ENCODE peak calls at places on chromosomes 12 and 14, in six cellular contexts. One of them, this sample, is unnamed.

GRCh38 chr12:84913151-84913550 is 552 bp upstream of the SLC6A15 start:
- DNase-seq in astrocyte of the cerebellum: no peak
- DNase-seq in heart left ventricle: no peak
- DNase-seq in psoas muscle: no peak
- DNase-seq in brain microvascular endothelial cell: no peak
- DNase-seq in HFF-Myc: no peak
- DNase-seq in this sample: no peak

GRCh38 chr14:31893156-31893813 is 183.8 kb upstream of the ARHGAP5 start:
- DNase-seq in astrocyte of the cerebellum: no peak
- DNase-seq in brain microvascular endothelial cell: no peak
- DNase-seq in heart left ventricle: peak
- DNase-seq in HFF-Myc: no peak
- DNase-seq in psoas muscle: no peak
- DNase-seq in this sample: peak

GRCh38 chr12:132771126-132771838 is 9.7 kb upstream of the ANKLE2 start:
- DNase-seq in psoas muscle: no peak
- DNase-seq in brain microvascular endothelial cell: no peak
- DNase-seq in HFF-Myc: peak
- DNase-seq in heart left ventricle: no peak
- DNase-seq in astrocyte of the cerebellum: no peak
- DNase-seq in this sample: no peak

GRCh38 chr12:106074706-106075392 is 63.9 kb downstream of the NUAK1 start:
- DNase-seq in brain microvascular endothelial cell: peak
- DNase-seq in psoas muscle: no peak
- DNase-seq in HFF-Myc: no peak
- DNase-seq in heart left ventricle: no peak
- DNase-seq in astrocyte of the cerebellum: peak
- DNase-seq in this sample: peak

GRCh38 chr12:119988440-119988787 is 622 bp upstream of the BICDL1 start:
- DNase-seq in brain microvascular endothelial cell: peak
- DNase-seq in heart left ventricle: no peak
- DNase-seq in psoas muscle: no peak
- DNase-seq in HFF-Myc: peak
- DNase-seq in astrocyte of the cerebellum: no peak
- DNase-seq in this sample: no peak

GRCh38 chr12:63362801-63363200 is 211.8 kb upstream of the AVPR1A start:
- DNase-seq in brain microvascular endothelial cell: peak
- DNase-seq in heart left ventricle: no peak
- DNase-seq in astrocyte of the cerebellum: no peak
- DNase-seq in HFF-Myc: peak
- DNase-seq in psoas muscle: no peak
- DNase-seq in this sample: peak

GRCh38 chr12:110670161-110670701 is 18.7 kb downstream of the HVCN1 start:
- DNase-seq in heart left ventricle: no peak
- DNase-seq in brain microvascular endothelial cell: no peak
- DNase-seq in astrocyte of the cerebellum: no peak
- DNase-seq in HFF-Myc: no peak
- DNase-seq in psoas muscle: no peak
- DNase-seq in this sample: no peak

GRCh38 chr14:21978999-21979314 is 305.3 kb upstream of the OR4E1 start:
- DNase-seq in brain microvascular endothelial cell: no peak
- DNase-seq in heart left ventricle: no peak
- DNase-seq in astrocyte of the cerebellum: no peak
- DNase-seq in HFF-Myc: no peak
- DNase-seq in psoas muscle: no peak
- DNase-seq in this sample: no peak

GRCh38 chr14:73713206-73713803 is 879 bp downstream of the PNMA1 start:
- DNase-seq in heart left ventricle: no peak
- DNase-seq in brain microvascular endothelial cell: no peak
- DNase-seq in astrocyte of the cerebellum: no peak
- DNase-seq in HFF-Myc: no peak
- DNase-seq in psoas muscle: no peak
- DNase-seq in this sample: no peak

GRCh38 chr14:91545204-91545603 is 35.1 kb upstream of the PPP4R3A start:
- DNase-seq in astrocyte of the cerebellum: no peak
- DNase-seq in brain microvascular endothelial cell: no peak
- DNase-seq in HFF-Myc: no peak
- DNase-seq in psoas muscle: no peak
- DNase-seq in heart left ventricle: no peak
- DNase-seq in this sample: no peak
- H3K4me3 ChIP-seq in astrocyte of the cerebellum: no peak
- H3K4me3 ChIP-seq in brain microvascular endothelial cell: no peak
- H3K4me3 ChIP-seq in HFF-Myc: no peak
- H3K4me3 ChIP-seq in psoas muscle: no peak
- H3K4me3 ChIP-seq in heart left ventricle: no peak
- H3K4me3 ChIP-seq in this sample: no peak

DNA sequence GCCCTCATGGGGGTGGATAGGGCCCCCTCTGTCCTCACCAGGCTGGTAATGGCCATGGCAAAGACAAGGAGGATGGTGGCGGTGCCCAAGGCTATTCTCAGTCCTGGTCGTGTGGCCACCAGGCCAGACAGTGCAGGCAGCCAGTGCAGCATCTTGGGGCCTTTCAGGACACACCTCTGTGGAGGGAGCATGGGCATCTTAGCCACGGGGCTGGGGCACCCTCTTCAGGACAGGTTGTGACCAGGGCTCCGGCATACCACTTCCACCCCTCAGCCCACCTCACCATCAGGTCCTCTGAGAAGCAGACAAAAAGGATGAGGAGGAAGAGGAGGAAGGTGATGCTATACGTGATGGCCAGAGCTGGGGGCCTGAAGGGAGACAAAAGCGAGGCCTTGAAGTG is 10.8 kb downstream of the ADCY4 start:
- DNase-seq in HFF-Myc: no peak
- DNase-seq in astrocyte of the cerebellum: no peak
- DNase-seq in psoas muscle: no peak
- DNase-seq in brain microvascular endothelial cell: no peak
- DNase-seq in heart left ventricle: no peak
- DNase-seq in this sample: no peak
- TF ChIP-seq CTCF in HFF-Myc: no peak
- TF ChIP-seq CTCF in astrocyte of the cerebellum: no peak
- TF ChIP-seq CTCF in psoas muscle: no peak
- TF ChIP-seq CTCF in brain microvascular endothelial cell: no peak
- TF ChIP-seq CTCF in heart left ventricle: no peak
- TF ChIP-seq CTCF in this sample: no peak

DNA sequence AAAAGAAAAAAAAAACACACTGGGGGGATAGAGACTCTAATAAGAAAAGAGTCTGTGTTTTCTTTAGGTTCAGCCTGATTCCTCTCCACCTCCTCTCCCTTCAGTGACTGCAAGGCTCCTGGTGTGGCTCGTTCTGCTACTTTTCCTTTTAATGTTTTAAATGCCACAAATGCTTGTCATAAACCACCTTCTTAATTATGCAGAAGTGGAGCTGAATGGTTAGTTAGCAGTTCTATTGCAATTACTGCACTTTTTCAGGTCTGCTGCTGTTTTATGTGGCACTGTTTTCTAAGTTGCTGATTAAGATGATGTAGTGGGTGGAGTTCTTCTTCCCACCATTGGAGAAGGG is 878.1 kb downstream of the DIO2 start:
- DNase-seq in heart left ventricle: no peak
- DNase-seq in brain microvascular endothelial cell: no peak
- DNase-seq in astrocyte of the cerebellum: no peak
- DNase-seq in psoas muscle: no peak
- DNase-seq in HFF-Myc: no peak
- DNase-seq in this sample: no peak
- H3K4me3 ChIP-seq in heart left ventricle: no peak
- H3K4me3 ChIP-seq in brain microvascular endothelial cell: no peak
- H3K4me3 ChIP-seq in astrocyte of the cerebellum: no peak
- H3K4me3 ChIP-seq in psoas muscle: no peak
- H3K4me3 ChIP-seq in HFF-Myc: no peak
- H3K4me3 ChIP-seq in this sample: no peak

DNA sequence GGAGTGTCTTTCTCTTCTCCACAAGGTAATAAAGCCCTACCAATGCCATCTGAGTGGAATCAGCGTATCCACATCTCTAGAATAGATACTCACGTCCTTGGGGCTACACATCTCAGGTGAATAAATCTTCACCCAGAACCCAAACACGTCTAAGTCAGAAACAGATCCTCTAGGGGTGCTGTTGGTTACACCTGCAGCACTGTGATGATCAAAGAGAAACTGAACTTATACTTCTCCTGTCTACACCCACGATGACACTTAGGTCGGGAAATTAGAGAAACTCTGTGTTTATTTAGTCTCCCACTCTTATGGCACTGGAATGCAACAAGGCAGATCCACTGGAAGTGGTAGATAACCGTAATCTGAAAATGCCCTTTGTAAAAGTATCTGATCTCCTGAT is 46.2 kb downstream of the WIF1 start:
- DNase-seq in psoas muscle: no peak
- DNase-seq in HFF-Myc: no peak
- DNase-seq in heart left ventricle: no peak
- DNase-seq in brain microvascular endothelial cell: no peak
- DNase-seq in astrocyte of the cerebellum: no peak
- DNase-seq in this sample: no peak
- TF ChIP-seq CTCF in psoas muscle: no peak
- TF ChIP-seq CTCF in HFF-Myc: no peak
- TF ChIP-seq CTCF in heart left ventricle: no peak
- TF ChIP-seq CTCF in brain microvascular endothelial cell: peak
- TF ChIP-seq CTCF in astrocyte of the cerebellum: no peak
- TF ChIP-seq CTCF in this sample: peak

GRCh38 chr14:37019488-37019887 is 152.9 kb downstream of the SLC25A21 start:
- DNase-seq in HFF-Myc: no peak
- DNase-seq in brain microvascular endothelial cell: no peak
- DNase-seq in astrocyte of the cerebellum: no peak
- DNase-seq in heart left ventricle: no peak
- DNase-seq in psoas muscle: no peak
- DNase-seq in this sample: no peak
- H3K4me3 ChIP-seq in HFF-Myc: no peak
- H3K4me3 ChIP-seq in brain microvascular endothelial cell: no peak
- H3K4me3 ChIP-seq in astrocyte of the cerebellum: no peak
- H3K4me3 ChIP-seq in heart left ventricle: no peak
- H3K4me3 ChIP-seq in psoas muscle: no peak
- H3K4me3 ChIP-seq in this sample: no peak

GRCh38 chr12:6352198-6353173 is 10.6 kb upstream of the TNFRSF1A start:
- DNase-seq in psoas muscle: no peak
- DNase-seq in heart left ventricle: no peak
- DNase-seq in brain microvascular endothelial cell: no peak
- DNase-seq in astrocyte of the cerebellum: no peak
- DNase-seq in HFF-Myc: no peak
- DNase-seq in this sample: no peak

GRCh38 chr12:6358886-6359285 is 16.5 kb downstream of the SCNN1A start:
- DNase-seq in astrocyte of the cerebellum: no peak
- DNase-seq in brain microvascular endothelial cell: no peak
- DNase-seq in psoas muscle: no peak
- DNase-seq in heart left ventricle: no peak
- DNase-seq in HFF-Myc: no peak
- DNase-seq in this sample: no peak

GRCh38 chr12:6356374-6356820 is 14.5 kb upstream of the TNFRSF1A start:
- DNase-seq in brain microvascular endothelial cell: no peak
- DNase-seq in HFF-Myc: no peak
- DNase-seq in heart left ventricle: no peak
- DNase-seq in psoas muscle: no peak
- DNase-seq in astrocyte of the cerebellum: no peak
- DNase-seq in this sample: no peak

GRCh38 chr12:6354539-6355393 is 12.9 kb upstream of the TNFRSF1A start:
- DNase-seq in HFF-Myc: no peak
- DNase-seq in astrocyte of the cerebellum: no peak
- DNase-seq in brain microvascular endothelial cell: no peak
- DNase-seq in psoas muscle: no peak
- DNase-seq in heart left ventricle: no peak
- DNase-seq in this sample: no peak

DNA sequence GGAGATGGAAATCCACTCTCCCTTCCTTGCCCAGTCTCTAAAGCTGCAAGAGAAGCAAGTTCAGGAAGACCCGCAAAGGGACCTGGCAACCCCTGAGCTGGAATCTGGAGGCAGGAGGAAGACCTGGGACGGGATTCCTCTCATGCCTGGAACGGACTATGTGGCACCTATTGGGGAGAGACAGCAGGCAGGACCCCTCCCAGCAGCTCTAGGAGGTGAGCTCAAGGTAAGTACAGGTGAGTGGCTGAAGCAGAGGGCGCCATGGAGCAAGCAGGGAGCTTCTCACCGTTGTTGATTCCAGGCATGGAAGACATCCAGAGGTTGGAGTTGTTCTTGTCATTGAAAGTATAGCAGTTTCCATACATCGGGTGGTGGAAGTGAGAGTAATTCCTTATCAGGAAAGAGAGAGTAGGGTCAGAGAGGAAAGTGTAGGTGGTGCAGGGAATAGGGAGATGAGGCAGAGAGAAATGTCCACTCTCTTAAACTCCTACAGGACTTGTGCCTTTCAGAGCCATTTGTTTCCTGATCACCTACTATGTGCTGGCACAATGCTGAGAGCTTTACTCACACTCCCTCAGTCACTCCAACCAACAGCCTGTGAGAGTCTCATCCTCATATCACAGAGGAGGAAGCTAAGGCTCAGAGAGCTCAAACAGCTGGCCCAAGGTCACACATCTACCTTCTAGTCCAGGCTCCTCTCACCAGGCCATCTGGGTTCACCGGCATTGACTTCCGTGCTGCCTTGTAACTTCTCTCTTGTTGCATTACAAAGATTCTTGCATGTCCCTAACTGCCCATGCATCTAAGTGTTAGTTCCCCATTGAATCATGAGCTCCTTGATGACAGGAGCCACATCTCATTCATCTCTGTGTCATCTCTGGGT is 13.9 kb upstream of the TNFRSF1A start:
- DNase-seq in heart left ventricle: no peak
- DNase-seq in psoas muscle: no peak
- DNase-seq in astrocyte of the cerebellum: no peak
- DNase-seq in brain microvascular endothelial cell: no peak
- DNase-seq in HFF-Myc: no peak
- DNase-seq in this sample: no peak
- TF ChIP-seq CTCF in heart left ventricle: no peak
- TF ChIP-seq CTCF in psoas muscle: no peak
- TF ChIP-seq CTCF in astrocyte of the cerebellum: no peak
- TF ChIP-seq CTCF in brain microvascular endothelial cell: peak
- TF ChIP-seq CTCF in HFF-Myc: no peak
- TF ChIP-seq CTCF in this sample: no peak

This sample was measured in retinal pigment epithelial cell.